ENCODE peak calls at places on chromosome 16, in seven cellular contexts. K is mucosa of descending colon; U is activated CD4-positive, CD25-positive, alpha-beta regulatory T cell; Q is non-pigmented ciliary epithelial cell; G is central memory CD8-positive, alpha-beta T cell; M is Calu3; J is iris pigment epithelial cell. F is an unnamed sample.
A peak's percentile ranks its signal among the peaks of the same experiment; 100 is the strongest.

GRCh38 chr16:81446318-81447275 is 2.0 kb downstream of the CMIP start:
- DNase-seq in K (peak; percentile 75), U (no peak), Q (no peak), G (no peak), M (peak; percentile 65), J (no peak), F (no peak)

GRCh38 chr16:85386467-85387170 is 226.5 kb upstream of the GSE1 start:
- DNase-seq in K (peak; percentile 26), U (no peak), Q (no peak), G (no peak), M (no peak), J (no peak), F (no peak)

GRCh38 chr16:20614201-20615141 is 38.3 kb upstream of the ACSM2B start:
- DNase-seq in K (no peak), U (no peak), Q (no peak), G (no peak), M (no peak), J (no peak), F (no peak)

GRCh38 chr16:83458612-83459011 is 349.2 kb upstream of the HSBP1 start:
- DNase-seq in K (no peak), U (no peak), Q (peak; percentile 51), G (no peak), M (no peak), J (peak; percentile 96), F (peak; percentile 57)

GRCh38 chr16:14070555-14070876 is 603 bp upstream of the MRTFB start:
- DNase-seq in K (no peak), U (no peak), Q (no peak), G (no peak), M (no peak), J (no peak), F (no peak)

GRCh38 chr16:76818611-76819181 is 372.3 kb upstream of the MON1B start:
- DNase-seq in K (no peak), U (no peak), Q (no peak), G (no peak), M (no peak), J (no peak), F (no peak)

GRCh38 chr16:48499822-48500440 is 110.0 kb downstream of the N4BP1 start:
- DNase-seq in K (no peak), U (no peak), Q (peak; percentile 71), G (no peak), M (no peak), J (peak; percentile 97), F (peak; percentile 69)

GRCh38 chr16:65845466-65846209 is 520.9 kb upstream of the CDH5 start:
- DNase-seq in K (no peak), U (no peak), Q (no peak), G (no peak), M (no peak), J (peak; percentile 6), F (no peak)

GRCh38 chr16:87924937-87925670 is 11.2 kb downstream of the CA5A start:
- DNase-seq in K (no peak), U (no peak), Q (no peak), G (no peak), M (no peak), J (no peak), F (no peak)

GRCh38 chr16:25051446-25052160 is 36.4 kb upstream of the ARHGAP17 start:
- DNase-seq in K (no peak), U (no peak), Q (no peak), G (no peak), M (peak; percentile 70), J (peak; percentile 79), F (no peak)

GRCh38 chr16:80039777-80040176 is 439.2 kb upstream of the MAF start:
- DNase-seq in K (no peak), U (no peak), Q (no peak), G (no peak), M (no peak), J (no peak), F (no peak)

GRCh38 chr16:77213542-77214108 is 14.4 kb downstream of the SYCE1L start:
- DNase-seq in K (no peak), U (no peak), Q (peak; percentile 81), G (no peak), M (peak; percentile 32), J (peak; percentile 86), F (peak; percentile 60)

GRCh38 chr16:30678586-30678970 is 20.3 kb downstream of the FBRS start:
- DNase-seq in K (no peak), U (no peak), Q (no peak), G (no peak), M (no peak), J (no peak), F (no peak)

GRCh38 chr16:89687092-89687940 is 827 bp downstream of the CDK10 start:
- DNase-seq in K (peak; percentile 89), U (no peak), Q (no peak), G (no peak), M (peak; percentile 85), J (peak; percentile 60), F (peak; percentile 60)

GRCh38 chr16:20867585-20867984 is 32.6 kb downstream of the DCUN1D3 start:
- DNase-seq in K (no peak), U (no peak), Q (no peak), G (no peak), M (no peak), J (peak; percentile 65), F (no peak)

GRCh38 chr16:47644661-47645060 is 183.5 kb downstream of the PHKB start:
- DNase-seq in K (no peak), U (no peak), Q (no peak), G (no peak), M (no peak), J (peak; percentile 62), F (no peak)

GRCh38 chr16:81467072-81467471 is 22.5 kb downstream of the CMIP start:
- DNase-seq in K (no peak), U (no peak), Q (no peak), G (no peak), M (no peak), J (no peak), F (no peak)

GRCh38 chr16:2121853-2122252 is 13.8 kb downstream of the PKD1 start:
- DNase-seq in K (no peak), U (no peak), Q (no peak), G (no peak), M (no peak), J (no peak), F (no peak)

GRCh38 chr16:27332105-27332504 is 18.3 kb downstream of the IL4R start:
- DNase-seq in K (no peak), U (no peak), Q (no peak), G (no peak), M (no peak), J (no peak), F (no peak)

GRCh38 chr16:87778476-87778829 is 12.7 kb upstream of the KLHDC4 start:
- DNase-seq in K (no peak), U (no peak), Q (no peak), G (no peak), M (no peak), J (no peak), F (no peak)

GRCh38 chr16:86213427-86214205 is 296.7 kb upstream of the FOXF1 start:
- DNase-seq in K (no peak), U (no peak), Q (no peak), G (no peak), M (no peak), J (no peak), F (no peak)

GRCh38 chr16:69039333-69039941 is 66.0 kb upstream of the HAS3 start:
- DNase-seq in K (no peak), U (no peak), Q (no peak), G (no peak), M (peak; percentile 39), J (peak; percentile 65), F (peak; percentile 29)